ENCODE peak calls at places on chromosomes 7 and 10, in nine cellular contexts. I, B, K, A, D, S, T, F and E are unnamed samples. For H3K4me1, the result is how much of the 10 kb centered on the place peaks cover.

GRCh38 chr10:57420881-57421280 is 846.8 kb downstream of the IPMK start:
- DNase-seq in I (no peak), B (no peak), K (no peak), A (no peak), D (no peak), S (no peak), T (no peak), F (no peak), E (no peak)

GRCh38 chr7:126211875-126212274 is 1040.9 kb downstream of the GRM8 start:
- DNase-seq in I (no peak), B (no peak), K (no peak), A (no peak), D (no peak), S (no peak), T (no peak), F (no peak), E (no peak)

GRCh38 chr10:78687616-78688015 is 381.1 kb upstream of the ZMIZ1 start:
- DNase-seq in I (no peak), B (no peak), K (no peak), A (no peak), D (no peak), S (peak), T (no peak), F (no peak), E (no peak)

GRCh38 chr7:92732451-92733036 is 103.8 kb downstream of the CDK6 start:
- DNase-seq in I (no peak), B (no peak), K (no peak), A (no peak), D (no peak), S (no peak), T (no peak), F (no peak), E (no peak)

GRCh38 chr7:142855401-142855743 is 496 bp downstream of the EPHB6 start:
- DNase-seq in I (no peak), B (no peak), K (no peak), A (no peak), D (no peak), S (peak), T (no peak), F (no peak), E (no peak)

GRCh38 chr7:30780909-30781308 is 9.7 kb downstream of the MINDY4 start:
- DNase-seq in I (no peak), B (no peak), K (no peak), A (no peak), D (no peak), S (no peak), T (no peak), F (no peak), E (no peak)

GRCh38 chr7:140605337-140605736 is 35.3 kb downstream of the DENND2A start:
- DNase-seq in I (no peak), B (peak), K (no peak), A (peak), D (no peak), S (no peak), T (no peak), F (peak), E (no peak)

GRCh38 chr10:67788028-67788886 is 49.7 kb downstream of the DNAJC12 start:
- DNase-seq in I (peak), B (peak), K (peak), A (peak), D (no peak), S (peak), T (peak), F (peak), E (no peak)

GRCh38 chr7:152617056-152617455 is 58.9 kb downstream of the XRCC2 start:
- DNase-seq in I (no peak), B (no peak), K (no peak), A (no peak), D (no peak), S (no peak), T (no peak), F (no peak), E (no peak)

GRCh38 chr7:134931487-134931886 is 54.8 kb upstream of the AGBL3 start:
- DNase-seq in I (no peak), B (no peak), K (peak), A (no peak), D (no peak), S (peak), T (no peak), F (no peak), E (no peak)

GRCh38 chr10:61404771-61405170 is 48.4 kb downstream of the TMEM26 start:
- DNase-seq in I (no peak), B (no peak), K (no peak), A (peak), D (no peak), S (peak), T (no peak), F (no peak), E (no peak)

GRCh38 chr10:98270026-98270740 is 2.2 kb upstream of the LOXL4 start:
- DNase-seq in I (no peak), B (no peak), K (no peak), A (no peak), D (no peak), S (peak), T (no peak), F (no peak), E (no peak)

GRCh38 chr7:41503438-41503837 is 199.5 kb downstream of the INHBA start:
- DNase-seq in I (no peak), B (no peak), K (no peak), A (peak), D (no peak), S (peak), T (no peak), F (no peak), E (no peak)

GRCh38 chr7:25949672-25950487 is 202.1 kb upstream of the NFE2L3 start:
- DNase-seq in I (peak), B (peak), K (no peak), A (no peak), D (no peak), S (no peak), T (peak), F (no peak), E (no peak)
- TF ChIP-seq CTCF in I (peak), B (no peak), K (no peak), A (no peak), D (no peak), S (no peak), T (no peak), F (no peak), E (peak)

GRCh38 chr10:47303866-47304265 is 3.9 kb downstream of the GDF10 start:
- DNase-seq in I (no peak), B (no peak), K (no peak), A (no peak), D (no peak), S (no peak), T (no peak), F (no peak), E (no peak)

GRCh38 chr10:47299611-47299988 is 397 bp upstream of the GDF10 start:
- DNase-seq in I (no peak), B (no peak), K (no peak), A (no peak), D (no peak), S (no peak), T (no peak), F (no peak), E (no peak)

GRCh38 chr10:47299989-47300931 is at the start of gene GDF10:
- DNase-seq in I (no peak), B (no peak), K (no peak), A (no peak), D (no peak), S (no peak), T (no peak), F (no peak), E (no peak)

GRCh38 chr10:47303105-47303504 is 3.1 kb downstream of the GDF10 start:
- DNase-seq in I (no peak), B (no peak), K (no peak), A (no peak), D (no peak), S (no peak), T (no peak), F (no peak), E (no peak)

GRCh38 chr10:47301833-47302232 is 1.8 kb downstream of the GDF10 start:
- DNase-seq in I (no peak), B (no peak), K (no peak), A (no peak), D (no peak), S (no peak), T (no peak), F (no peak), E (no peak)
- H3K4me3 ChIP-seq in I (no peak), B (peak), K (no peak), A (no peak), D (no peak), S (no peak), T (no peak), F (no peak), E (no peak)

GRCh38 chr7:47953822-47954221 is 5.6 kb upstream of the PKD1L1 start:
- DNase-seq in I (no peak), B (no peak), K (no peak), A (no peak), D (no peak), S (no peak), T (no peak), F (no peak), E (no peak)

GRCh38 chr7:47954231-47954911 is 6.1 kb upstream of the PKD1L1 start:
- DNase-seq in I (no peak), B (no peak), K (no peak), A (no peak), D (no peak), S (no peak), T (no peak), F (no peak), E (no peak)

GRCh38 chr7:47952224-47952623 is 4.0 kb upstream of the PKD1L1 start:
- DNase-seq in I (no peak), B (no peak), K (no peak), A (no peak), D (no peak), S (no peak), T (no peak), F (no peak), E (no peak)

GRCh38 chr7:47951374-47951773 is 3.1 kb upstream of the PKD1L1 start:
- DNase-seq in I (no peak), B (no peak), K (no peak), A (peak), D (no peak), S (no peak), T (no peak), F (no peak), E (no peak)

DNA sequence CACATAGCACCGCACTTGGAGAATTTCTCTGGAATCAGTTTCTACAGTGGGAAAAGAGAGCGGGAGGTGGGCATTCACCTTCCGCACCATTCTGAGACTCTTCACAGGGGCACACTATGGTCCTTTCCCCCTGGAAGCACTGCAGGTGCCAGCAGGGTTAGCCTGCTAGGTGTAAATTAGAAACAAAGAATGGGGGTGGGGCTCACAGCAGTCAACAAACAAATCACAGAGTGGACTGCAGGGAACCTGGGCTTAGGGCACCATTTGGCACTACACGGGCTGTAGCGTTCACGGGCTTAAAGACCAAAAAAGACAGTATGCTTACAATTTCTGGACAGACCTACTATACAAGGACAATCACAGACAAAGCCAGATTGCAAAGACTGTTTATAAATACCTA is 8.0 kb upstream of the PKD1L1 start:
- DNase-seq in I (no peak), B (no peak), K (no peak), A (no peak), D (no peak), S (no peak), T (no peak), F (no peak), E (no peak)
- H3K4me1 ChIP-seq in I (under half), B (under half), K (under half), A (under half), D (under half), S (under half), T (under half), F (under half), E (under half)

GRCh38 chr7:151087247-151088018 is 1.2 kb downstream of the AGAP3 start:
- DNase-seq in I (peak), B (peak), K (peak), A (peak), D (peak), S (peak), T (peak), F (peak), E (peak)
- TF ChIP-seq CTCF in I (peak), B (peak), K (peak), A (peak), D (no peak), S (peak), T (peak), F (peak), E (peak)

DNA sequence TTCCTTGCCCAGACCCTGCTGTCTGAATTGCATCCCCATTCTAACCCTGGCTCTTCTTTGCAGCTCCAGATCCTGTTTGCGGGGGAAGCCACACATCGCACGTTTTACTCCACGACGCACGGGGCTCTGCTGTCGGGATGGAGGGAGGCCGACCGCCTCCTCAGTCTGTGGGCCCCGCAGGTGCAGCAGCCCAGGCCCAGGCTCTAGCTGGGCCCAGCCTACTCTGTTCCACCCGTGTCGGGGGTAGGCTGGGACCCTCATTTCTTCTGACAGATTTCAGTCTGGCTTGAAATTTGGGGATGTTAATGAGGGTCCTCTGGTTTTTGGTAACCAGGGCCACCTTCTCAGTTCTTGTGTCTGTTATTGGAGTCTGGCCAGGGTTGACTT is 2.7 kb upstream of the MTG1 start:
- DNase-seq in I (no peak), B (peak), K (no peak), A (no peak), D (peak), S (no peak), T (no peak), F (no peak), E (peak)
- H3K4me3 ChIP-seq in I (no peak), B (no peak), K (no peak), A (no peak), D (no peak), S (no peak), T (no peak), F (no peak), E (no peak)

DNA sequence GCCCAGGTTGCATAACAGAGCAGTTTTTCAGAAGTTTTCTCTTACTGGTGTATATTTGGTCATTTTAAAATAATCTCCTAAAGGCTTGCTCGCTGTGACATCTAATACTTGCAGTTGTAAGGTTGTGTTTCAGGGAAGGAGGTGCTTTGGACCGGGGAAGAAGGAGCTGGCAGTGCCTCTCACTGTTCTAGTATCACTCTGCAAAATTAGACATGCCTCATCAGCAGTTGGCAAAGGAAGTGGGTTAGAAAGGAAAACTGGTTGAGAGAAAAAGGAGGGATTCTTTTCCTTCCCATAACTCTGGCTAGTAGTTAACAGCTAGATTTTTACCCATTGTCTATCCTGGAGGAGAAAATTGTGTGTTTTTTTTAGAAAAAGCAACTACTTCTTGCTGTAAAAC is 34.8 kb downstream of the CUL1 start:
- DNase-seq in I (no peak), B (no peak), K (no peak), A (no peak), D (no peak), S (no peak), T (no peak), F (no peak), E (no peak)
- H3K4me1 ChIP-seq in I (under half), B (under half), K (under half), A (under half), D (under half), S (under half), T (under half), F (under half), E (under half)

DNA sequence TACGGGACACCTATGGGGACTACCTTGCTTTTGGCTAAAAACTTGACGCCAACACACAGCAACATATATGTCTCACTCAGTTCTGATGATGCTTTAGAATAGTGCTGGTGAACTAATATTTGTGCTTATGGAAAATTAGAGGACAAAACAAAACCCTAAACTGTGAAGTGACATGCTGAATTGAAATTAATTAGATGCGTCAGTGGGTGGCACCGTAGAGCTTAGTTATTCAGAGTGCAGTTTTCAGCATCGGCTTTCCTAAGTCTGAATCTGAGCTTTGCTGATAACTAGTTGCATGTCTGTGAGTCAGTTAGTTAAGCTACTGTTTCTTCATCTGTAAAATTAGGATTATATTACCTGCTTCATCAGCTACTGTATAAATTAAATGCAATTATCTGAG is 245.0 kb upstream of the SORCS1 start:
- DNase-seq in I (peak), B (no peak), K (no peak), A (peak), D (no peak), S (peak), T (no peak), F (no peak), E (no peak)
- TF ChIP-seq CTCF in I (peak), B (peak), K (no peak), A (peak), D (no peak), S (no peak), T (no peak), F (no peak), E (peak)

DNA sequence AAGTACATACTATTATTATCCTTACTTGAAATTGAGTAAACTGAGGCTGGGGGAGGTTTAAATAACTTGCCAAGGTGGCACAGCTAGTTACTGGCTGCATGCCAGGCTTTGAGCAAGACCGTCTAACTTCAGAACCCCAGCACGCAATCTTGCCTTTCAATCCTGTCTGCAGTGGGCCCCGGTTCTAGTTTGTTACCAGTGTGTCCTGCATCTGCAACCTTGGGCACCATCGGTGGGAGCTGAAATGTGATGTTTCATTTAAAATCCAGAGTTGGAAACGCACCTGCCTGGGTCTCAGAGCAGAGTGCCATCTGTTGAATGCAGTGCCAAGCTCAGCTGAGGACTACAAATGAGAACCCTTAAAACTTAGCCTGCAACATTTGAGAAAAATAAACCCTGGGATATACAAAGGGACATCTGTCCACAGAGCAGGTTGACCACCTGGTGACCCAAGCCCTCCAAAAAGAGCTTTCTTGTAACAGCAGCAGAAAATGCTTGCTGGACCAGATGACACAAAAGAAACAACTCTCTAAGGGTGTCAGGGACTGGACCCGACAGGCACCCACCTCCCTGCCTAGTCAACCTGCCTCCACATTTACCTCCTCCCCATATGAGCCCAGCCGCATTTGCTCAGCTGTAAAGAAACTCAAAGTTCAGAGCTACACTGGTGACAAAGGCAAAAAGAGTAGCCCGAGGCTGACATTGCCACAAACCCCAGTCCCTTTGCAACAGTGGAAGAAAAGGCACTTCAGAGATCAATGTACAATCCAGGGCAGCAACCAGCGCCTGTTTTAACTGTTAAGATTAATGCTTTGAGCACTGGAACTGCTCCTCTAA is 1.7 kb downstream of the SH3PXD2A start:
- DNase-seq in I (peak), B (no peak), K (no peak), A (no peak), D (peak), S (no peak), T (no peak), F (no peak), E (no peak)
- H3K4me3 ChIP-seq in I (peak), B (peak), K (peak), A (peak), D (peak), S (peak), T (peak), F (peak), E (peak)

DNA sequence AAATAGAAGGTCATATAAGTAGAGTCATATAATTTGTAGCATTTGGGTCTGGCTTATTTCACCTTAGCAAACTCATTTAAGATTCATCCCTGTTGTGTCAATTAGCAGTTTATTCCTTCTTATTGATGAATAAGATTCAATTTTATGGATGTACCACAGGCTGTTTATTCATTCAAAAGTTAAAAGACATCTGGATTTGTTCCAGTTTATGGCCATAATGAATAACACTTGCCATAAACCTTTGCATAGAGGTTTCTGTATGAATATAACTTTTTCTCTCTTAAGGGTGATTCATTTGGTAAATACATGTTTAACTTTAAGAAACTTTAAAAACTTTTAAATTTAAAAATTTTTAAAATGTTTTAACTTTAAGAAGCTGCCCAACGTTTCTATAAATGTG is 66.4 kb downstream of the CPED1 start:
- DNase-seq in I (no peak), B (no peak), K (no peak), A (no peak), D (no peak), S (no peak), T (no peak), F (no peak), E (no peak)
- H3K4me1 ChIP-seq in I (under half), B (under half), K (under half), A (under half), D (under half), S (under half), T (under half), F (under half), E (under half)

DNA sequence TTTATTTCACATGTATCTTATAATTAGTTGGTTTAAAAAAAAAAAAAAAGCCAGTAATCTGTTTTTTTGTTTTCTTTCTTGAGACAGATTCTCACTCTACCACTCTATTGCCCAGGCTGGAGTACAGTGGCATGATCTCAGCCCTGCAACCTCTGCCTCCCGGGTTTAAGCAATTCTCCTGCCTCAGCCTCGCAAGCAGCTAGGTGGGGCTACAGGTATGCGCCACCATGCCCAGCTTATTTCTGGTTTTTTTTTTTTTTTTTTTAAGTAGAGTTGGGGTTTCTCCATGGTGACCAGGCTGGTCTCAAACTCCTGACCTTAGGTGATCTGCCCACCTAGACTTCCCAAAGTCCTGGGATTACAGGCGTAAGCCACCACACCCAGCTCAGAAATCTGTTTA is 34.1 kb upstream of the CAPZA2 start:
- DNase-seq in I (no peak), B (no peak), K (no peak), A (no peak), D (no peak), S (no peak), T (no peak), F (no peak), E (no peak)
- TF ChIP-seq CTCF in I (no peak), B (no peak), K (no peak), A (no peak), D (no peak), S (no peak), T (no peak), F (peak), E (peak)